ENCODE peak calls at places on chromosomes 11 and 22, in ten cellular contexts. N, H, Z, S, F, U, L, I, E and Q are unnamed samples.

GRCh38 chr11:65636810-65637557 is 917 bp upstream of the SIPA1 start:
- DNase-seq in N (no peak), H (no peak), Z (no peak), S (no peak), F (no peak), U (no peak), L (no peak), I (no peak), E (no peak), Q (no peak)

GRCh38 chr11:25562417-25562816 is 769.5 kb upstream of the ANO3 start:
- DNase-seq in N (no peak), H (no peak), Z (no peak), S (no peak), F (no peak), U (no peak), L (no peak), I (no peak), E (no peak), Q (no peak)

GRCh38 chr22:29945435-29945834 is 62.5 kb downstream of the MTMR3 start:
- DNase-seq in N (no peak), H (no peak), Z (no peak), S (no peak), F (no peak), U (no peak), L (no peak), I (no peak), E (no peak), Q (no peak)

GRCh38 chr22:35587447-35587870 is 29.7 kb downstream of the MB start:
- DNase-seq in N (no peak), H (no peak), Z (no peak), S (no peak), F (no peak), U (no peak), L (peak), I (no peak), E (no peak), Q (no peak)

GRCh38 chr22:42939451-42939881 is 75.5 kb downstream of the PACSIN2 start:
- DNase-seq in N (peak), H (no peak), Z (no peak), S (no peak), F (no peak), U (no peak), L (peak), I (peak), E (no peak), Q (no peak)

GRCh38 chr11:11965656-11966353 is 42.6 kb downstream of the DKK3 start:
- DNase-seq in N (no peak), H (no peak), Z (no peak), S (no peak), F (no peak), U (no peak), L (no peak), I (no peak), E (no peak), Q (no peak)

GRCh38 chr11:107857550-107858216 is 904 bp downstream of the SLC35F2 start:
- DNase-seq in N (no peak), H (no peak), Z (no peak), S (no peak), F (peak), U (peak), L (peak), I (peak), E (no peak), Q (no peak)

GRCh38 chr11:129117595-129118350 is 74.4 kb downstream of the ARHGAP32 start:
- DNase-seq in N (peak), H (peak), Z (peak), S (peak), F (peak), U (peak), L (no peak), I (peak), E (peak), Q (peak)

GRCh38 chr22:36136475-36136874 is 24.1 kb downstream of the APOL3 start:
- DNase-seq in N (no peak), H (no peak), Z (no peak), S (peak), F (peak), U (peak), L (no peak), I (no peak), E (no peak), Q (peak)

GRCh38 chr11:16793511-16793910 is 55.1 kb downstream of the C11orf58 start:
- DNase-seq in N (no peak), H (no peak), Z (no peak), S (no peak), F (no peak), U (no peak), L (no peak), I (no peak), E (no peak), Q (no peak)

GRCh38 chr11:1360181-1360834 is 29.4 kb upstream of the BRSK2 start:
- DNase-seq in N (no peak), H (no peak), Z (no peak), S (no peak), F (no peak), U (no peak), L (no peak), I (no peak), E (no peak), Q (no peak)
- TF ChIP-seq CTCF in N (no peak), H (no peak), Z (no peak), S (no peak), F (no peak), U (no peak), L (no peak), I (no peak), E (no peak), Q (no peak)

GRCh38 chr22:19910180-19910744 is 31.3 kb upstream of the COMT start:
- DNase-seq in N (no peak), H (no peak), Z (no peak), S (no peak), F (no peak), U (no peak), L (no peak), I (no peak), E (no peak), Q (no peak)
- TF ChIP-seq CTCF in N (no peak), H (no peak), Z (no peak), S (no peak), F (no peak), U (no peak), L (no peak), I (no peak), E (peak), Q (no peak)

GRCh38 chr11:2097998-2098690 is 41.0 kb downstream of the IGF2 start:
- DNase-seq in N (no peak), H (no peak), Z (no peak), S (no peak), F (no peak), U (no peak), L (peak), I (no peak), E (no peak), Q (no peak)
- TF ChIP-seq CTCF in N (no peak), H (no peak), Z (no peak), S (no peak), F (no peak), U (no peak), L (no peak), I (no peak), E (no peak), Q (no peak)

GRCh38 chr22:22235564-22235963 is 9.0 kb upstream of the VPREB1 start:
- DNase-seq in N (peak), H (no peak), Z (no peak), S (no peak), F (peak), U (no peak), L (no peak), I (peak), E (peak), Q (no peak)
- TF ChIP-seq CTCF in N (peak), H (peak), Z (peak), S (peak), F (peak), U (peak), L (peak), I (peak), E (peak), Q (peak)

DNA sequence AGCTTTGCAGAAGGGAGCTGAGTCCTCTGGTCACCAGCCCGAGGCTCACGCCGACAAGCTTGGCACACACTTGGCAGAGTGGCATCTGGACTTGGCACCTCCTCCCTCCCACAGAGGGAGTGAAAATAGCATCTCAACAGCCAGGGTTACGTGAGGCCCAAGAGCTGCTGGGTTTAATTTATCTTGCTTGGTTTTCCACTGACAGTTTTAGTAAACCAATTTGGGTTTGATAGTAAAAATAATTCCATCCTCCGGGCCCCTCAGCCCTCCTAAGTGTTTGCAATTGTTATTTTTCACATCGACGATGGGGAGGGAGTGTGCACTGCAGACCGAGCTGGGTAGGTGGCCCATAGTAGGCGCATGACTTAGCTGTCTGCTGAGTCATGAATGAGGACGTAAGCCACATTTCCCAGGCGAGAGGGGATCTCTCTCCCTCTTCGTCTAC is 107.6 kb upstream of the ASPHD2 start:
- DNase-seq in N (peak), H (no peak), Z (no peak), S (no peak), F (peak), U (peak), L (no peak), I (peak), E (no peak), Q (peak)
- TF ChIP-seq CTCF in N (no peak), H (no peak), Z (no peak), S (no peak), F (no peak), U (no peak), L (no peak), I (no peak), E (no peak), Q (peak)

DNA sequence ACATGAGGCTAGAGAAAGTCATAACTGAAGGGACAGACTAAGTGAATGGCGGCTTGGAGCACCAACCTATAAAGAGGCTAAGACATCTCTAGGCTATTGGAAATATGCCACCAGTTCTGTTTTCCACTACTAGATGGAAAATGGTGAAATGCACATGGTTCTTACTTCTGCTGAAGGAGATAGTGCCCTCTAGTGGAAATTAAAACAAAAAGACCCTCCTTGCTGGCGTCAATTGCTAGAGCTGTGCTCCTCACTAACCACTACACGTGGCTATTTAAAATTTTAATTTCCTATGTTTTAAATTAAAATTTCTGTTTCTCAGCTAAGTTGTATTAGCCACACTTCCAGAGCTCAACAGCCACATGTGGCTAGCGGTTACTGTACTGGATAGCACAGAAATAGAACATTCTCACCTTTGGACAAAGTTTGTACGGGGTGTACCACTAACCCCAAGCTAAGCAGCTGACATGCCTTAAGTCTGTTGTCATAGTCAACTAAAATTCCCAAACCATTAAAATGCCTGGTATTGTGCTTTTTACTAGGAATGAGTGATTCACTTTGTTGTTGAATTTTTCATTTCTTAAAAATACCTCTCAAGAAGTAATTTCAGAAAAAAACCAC is 34.1 kb upstream of the CALCA start:
- DNase-seq in N (peak), H (peak), Z (peak), S (no peak), F (peak), U (peak), L (no peak), I (peak), E (no peak), Q (no peak)
- TF ChIP-seq CTCF in N (peak), H (peak), Z (no peak), S (peak), F (peak), U (peak), L (peak), I (peak), E (peak), Q (peak)

DNA sequence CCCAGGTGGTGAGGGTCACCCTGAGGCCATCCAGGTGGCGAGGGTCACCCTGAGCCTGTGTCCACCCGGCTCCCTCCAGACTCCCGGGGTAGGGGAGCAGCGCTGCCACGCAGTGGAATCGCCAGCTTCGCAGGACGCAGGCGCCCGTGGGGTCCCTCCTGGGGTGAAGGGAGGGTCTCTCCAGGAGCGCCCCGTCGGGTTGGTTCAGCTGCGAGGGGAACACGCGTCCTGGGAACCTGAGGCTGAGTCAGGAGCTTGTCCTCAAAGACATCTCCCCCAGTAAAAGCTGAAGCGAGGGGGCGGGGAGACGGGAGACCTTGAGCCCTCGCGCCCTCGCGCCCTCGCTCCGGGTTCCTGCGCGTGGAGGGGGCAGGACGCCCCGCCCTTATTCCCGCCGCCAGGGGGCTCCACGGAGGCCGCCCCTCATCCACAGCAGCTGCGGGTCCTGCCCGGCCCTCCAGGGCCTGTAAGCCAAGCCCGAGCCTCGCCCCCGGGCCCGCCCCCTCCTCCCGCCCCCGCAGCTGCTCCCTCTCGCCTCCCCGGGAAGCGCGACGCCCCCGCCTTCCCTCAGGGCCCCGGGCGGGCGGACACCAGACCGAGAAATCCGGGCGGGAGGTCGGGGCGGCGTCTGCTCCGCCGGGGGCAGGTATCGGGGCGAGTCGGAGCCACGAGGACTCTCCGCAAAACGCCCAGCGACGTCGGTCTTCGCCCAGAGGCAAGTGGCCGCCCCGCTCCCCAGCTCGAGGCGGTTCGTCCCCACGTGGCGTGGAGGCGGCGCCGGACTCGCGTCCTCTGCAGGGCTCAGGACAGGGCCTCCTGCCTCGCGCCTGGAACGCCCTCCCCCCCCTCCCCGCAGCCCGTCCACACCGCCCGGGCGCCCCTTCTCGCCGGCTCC is 22.8 kb downstream of the PIM3 start:
- DNase-seq in N (peak), H (no peak), Z (no peak), S (no peak), F (no peak), U (no peak), L (peak), I (no peak), E (no peak), Q (no peak)
- TF ChIP-seq CTCF in N (peak), H (peak), Z (peak), S (peak), F (peak), U (peak), L (peak), I (peak), E (peak), Q (peak)

GRCh38 chr11:97460091-97460490 is 1070.3 kb downstream of the JRKL start:
- DNase-seq in N (no peak), H (no peak), Z (no peak), S (no peak), F (no peak), U (no peak), L (no peak), I (no peak), E (no peak), Q (no peak)

GRCh38 chr11:97451441-97451840 is 1061.6 kb downstream of the JRKL start:
- DNase-seq in N (no peak), H (no peak), Z (no peak), S (no peak), F (no peak), U (no peak), L (no peak), I (no peak), E (no peak), Q (no peak)

GRCh38 chr11:97454988-97455387 is 1065.2 kb downstream of the JRKL start:
- DNase-seq in N (peak), H (no peak), Z (peak), S (no peak), F (peak), U (no peak), L (no peak), I (no peak), E (no peak), Q (no peak)
- TF ChIP-seq CTCF in N (peak), H (peak), Z (peak), S (peak), F (no peak), U (no peak), L (peak), I (no peak), E (no peak), Q (no peak)

GRCh38 chr11:31160504-31161422 is 208.8 kb downstream of the DCDC1 start:
- DNase-seq in N (peak), H (no peak), Z (no peak), S (no peak), F (peak), U (no peak), L (no peak), I (peak), E (no peak), Q (no peak)
- TF ChIP-seq CTCF in N (peak), H (peak), Z (peak), S (peak), F (peak), U (peak), L (peak), I (no peak), E (no peak), Q (no peak)

DNA sequence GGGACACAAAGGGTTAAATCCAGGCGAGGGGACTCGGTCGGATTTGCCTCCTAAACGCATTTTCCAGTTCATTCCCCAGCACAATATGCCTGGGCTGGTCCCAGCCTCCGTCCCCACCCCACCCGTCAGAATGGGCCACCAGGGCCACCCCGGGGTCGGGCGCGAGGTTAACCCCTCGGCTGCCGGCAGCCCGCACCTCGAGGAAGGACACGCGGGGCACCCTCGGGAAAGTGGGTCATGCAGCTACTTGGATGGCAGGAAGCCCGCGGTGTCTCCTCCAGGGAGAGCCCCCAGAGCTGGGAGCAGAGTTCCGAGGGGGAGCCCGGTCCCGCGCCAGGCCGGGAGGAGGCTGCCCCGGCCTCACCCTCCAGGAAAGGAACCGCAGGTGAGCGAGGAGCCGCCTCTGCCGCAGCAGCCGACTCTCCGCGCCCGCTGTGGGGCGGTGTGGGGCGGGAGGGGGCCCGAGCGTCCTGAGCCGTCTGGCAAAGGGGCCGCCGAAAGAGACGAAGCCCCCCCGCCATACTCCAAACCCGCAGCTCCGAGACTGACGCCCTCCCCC is 1.4 kb downstream of the NECTIN1 start:
- DNase-seq in N (peak), H (no peak), Z (no peak), S (no peak), F (no peak), U (peak), L (peak), I (no peak), E (no peak), Q (no peak)
- TF ChIP-seq CTCF in N (no peak), H (no peak), Z (peak), S (peak), F (no peak), U (no peak), L (peak), I (peak), E (peak), Q (peak)